ENCODE peak calls at places on chromosomes 7 and 10, in five cellular contexts. X is Panc1, D is A549, C is hepatocyte, N is mesendoderm. W is an unnamed sample.

GRCh38 chr10:124539935-124540641 is 78.5 kb downstream of the LHPP start:
- DNase-seq in C (peak), N (peak), X (no peak), D (peak), W (no peak)

GRCh38 chr7:2926120-2926897 is 82.2 kb upstream of the GNA12 start:
- DNase-seq in N (no peak), D (no peak), C (no peak), X (no peak), W (no peak)

GRCh38 chr10:26367771-26368170 is 70.4 kb upstream of the APBB1IP start:
- DNase-seq in D (peak), C (peak), X (no peak), N (peak), W (peak)

GRCh38 chr7:116782177-116782711 is 80.1 kb upstream of the CAPZA2 start:
- DNase-seq in D (no peak), X (no peak), N (peak), C (no peak), W (no peak)

GRCh38 chr10:99551158-99551557 is 18.4 kb downstream of the NKX2-3 start:
- DNase-seq in X (no peak), C (no peak), N (peak), D (no peak), W (no peak)

GRCh38 chr10:118698421-118698820 is 56.3 kb downstream of the CACUL1 start:
- DNase-seq in N (peak), X (no peak), D (peak), C (peak), W (no peak)

GRCh38 chr7:107661081-107661864 is 645 bp downstream of the SLC26A4 start:
- DNase-seq in C (peak), N (peak), X (no peak), D (peak), W (no peak)

GRCh38 chr7:137944168-137944567 is 57.7 kb downstream of the CREB3L2 start:
- DNase-seq in N (no peak), X (no peak), C (no peak), D (no peak), W (no peak)

GRCh38 chr7:23742051-23742450 is 32.0 kb downstream of the STK31 start:
- DNase-seq in X (no peak), C (no peak), D (no peak), N (no peak), W (no peak)

GRCh38 chr7:1227814-1228534 is 4.7 kb upstream of the UNCX start:
- DNase-seq in C (no peak), N (peak), X (no peak), D (no peak), W (no peak)

GRCh38 chr10:68109312-68109711 is at the start of gene MYPN:
- DNase-seq in D (no peak), X (peak), C (no peak), N (no peak), W (no peak)

GRCh38 chr10:101133489-101134298 is 2.6 kb downstream of the TLX1 start:
- DNase-seq in X (no peak), D (no peak), N (peak), C (no peak), W (no peak)

GRCh38 chr7:43108255-43109011 is 4.0 kb upstream of the HECW1 start:
- DNase-seq in X (peak), N (peak), D (peak), C (peak), W (peak)

GRCh38 chr7:47352394-47352968 is 229.4 kb downstream of the TNS3 start:
- DNase-seq in X (no peak), N (no peak), D (no peak), C (no peak), W (no peak)

GRCh38 chr7:34675749-34676374 is 17.8 kb downstream of the NPSR1 start:
- DNase-seq in C (peak), N (peak), X (peak), D (peak), W (no peak)

GRCh38 chr10:77079902-77080301 is 557.7 kb downstream of the KCNMA1 start:
- DNase-seq in D (no peak), X (no peak), C (no peak), N (no peak), W (no peak)

GRCh38 chr10:72310241-72310633 is 36.5 kb downstream of the DDIT4 start:
- DNase-seq in N (peak), D (no peak), X (no peak), C (no peak), W (no peak)

GRCh38 chr10:100827819-100828743 is 82.7 kb downstream of the PAX2 start:
- DNase-seq in N (peak), D (peak), X (no peak), C (peak), W (no peak)

GRCh38 chr10:131496351-131497052 is 185.0 kb upstream of the TCERG1L start:
- DNase-seq in N (peak), X (no peak), C (no peak), D (no peak), W (no peak)

GRCh38 chr7:916291-916941 is 38.1 kb downstream of the ADAP1 start:
- DNase-seq in N (no peak), C (no peak), X (no peak), D (no peak), W (no peak)

GRCh38 chr10:88027570-88027969 is 164.1 kb downstream of the PTEN start:
- DNase-seq in N (no peak), D (no peak), C (no peak), X (no peak), W (no peak)

GRCh38 chr7:131039355-131039762 is 288.3 kb upstream of the MKLN1 start:
- DNase-seq in N (no peak), X (no peak), D (no peak), C (no peak), W (no peak)

GRCh38 chr10:20489961-20490360 is 407.1 kb downstream of the NEBL start:
- DNase-seq in X (no peak), C (no peak), N (peak), D (no peak), W (no peak)

GRCh38 chr10:101287922-101288638 is 58.8 kb upstream of the LBX1 start:
- DNase-seq in D (peak), X (no peak), C (no peak), N (peak), W (no peak)

GRCh38 chr7:45401155-45401554 is 173.0 kb upstream of the ADCY1 start:
- DNase-seq in X (no peak), N (no peak), C (no peak), D (no peak), W (no peak)

GRCh38 chr10:119687192-119688032 is 36.2 kb downstream of the BAG3 start:
- DNase-seq in N (peak), D (no peak), C (peak), X (no peak), W (peak)

GRCh38 chr7:47968852-47969774 is 10.3 kb downstream of the HUS1 start:
- DNase-seq in D (peak), X (no peak), N (peak), C (peak), W (peak)

GRCh38 chr10:127755758-127756157 is 18.8 kb downstream of the FOXI2 start:
- DNase-seq in X (no peak), D (no peak), N (no peak), C (no peak), W (no peak)

GRCh38 chr10:8510471-8510870 is 456.0 kb downstream of the GATA3 start:
- DNase-seq in C (no peak), N (peak), X (no peak), D (no peak), W (no peak)
- H3K27ac ChIP-seq in C (no peak), N (no peak), X (no peak), D (no peak), W (no peak)

GRCh38 chr10:4998671-4999070 is 5.0 kb downstream of the AKR1C2 start:
- DNase-seq in D (no peak), N (no peak), X (no peak), C (no peak), W (no peak)

DNA sequence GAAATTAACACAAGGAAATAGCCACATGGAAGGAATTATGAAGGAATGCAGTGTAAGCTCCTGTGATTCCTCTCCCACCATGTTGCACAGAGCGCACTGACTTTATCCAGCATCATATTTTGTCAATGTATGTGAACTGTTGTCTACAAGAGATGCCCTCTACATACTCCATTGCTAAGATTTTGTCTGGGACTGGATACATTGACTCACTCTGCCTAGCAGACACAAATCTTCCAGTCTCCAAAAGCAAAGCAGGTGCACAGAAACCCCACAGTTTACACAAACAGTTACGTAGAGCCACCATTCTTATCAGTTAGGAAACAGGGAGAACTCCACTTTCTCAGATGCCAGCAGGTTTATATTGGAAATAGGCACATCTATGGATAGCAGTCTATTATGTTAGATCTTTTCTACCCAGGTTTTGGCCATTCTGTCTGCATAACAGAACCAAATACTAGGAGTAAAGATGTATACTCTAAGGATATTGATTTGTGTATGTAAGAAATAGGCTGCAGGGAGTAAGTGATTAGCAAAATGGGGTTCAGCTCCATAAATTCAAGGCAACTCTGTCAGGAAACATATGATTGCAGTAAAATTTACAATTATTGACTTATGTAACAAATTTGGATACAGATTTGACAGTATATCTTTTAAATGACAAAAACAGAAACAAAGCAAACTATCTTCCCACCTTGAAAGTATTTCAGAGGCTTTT is 1.5 kb downstream of the AKR1C2 start:
- DNase-seq in X (no peak), N (no peak), D (no peak), C (no peak), W (no peak)
- H3K4me3 ChIP-seq in X (no peak), N (no peak), D (peak), C (no peak), W (no peak)

GRCh38 chr7:141397236-141398163 is 153.7 kb upstream of the AGK start:
- DNase-seq in C (no peak), N (no peak), D (no peak), X (no peak), W (no peak)

GRCh38 chr7:141389423-141389822 is 161.8 kb upstream of the AGK start:
- DNase-seq in N (no peak), D (no peak), X (no peak), C (no peak), W (no peak)

GRCh38 chr7:141390339-141390738 is 160.9 kb upstream of the AGK start:
- DNase-seq in N (no peak), X (no peak), C (no peak), D (no peak), W (no peak)

GRCh38 chr7:141387521-141388217 is 163.5 kb upstream of the AGK start:
- DNase-seq in D (no peak), C (no peak), N (no peak), X (no peak), W (no peak)

GRCh38 chr7:141393056-141393455 is 158.2 kb upstream of the AGK start:
- DNase-seq in D (no peak), N (no peak), X (no peak), C (no peak), W (no peak)
- H3K27ac ChIP-seq in D (no peak), N (no peak), X (no peak), C (no peak), W (no peak)

GRCh38 chr10:74079914-74080590 is 70.6 kb downstream of the AP3M1 start:
- DNase-seq in X (peak), C (no peak), D (no peak), N (peak), W (no peak)

GRCh38 chr10:74077416-74077815 is 73.2 kb downstream of the AP3M1 start:
- DNase-seq in D (peak), X (no peak), C (no peak), N (no peak), W (no peak)

GRCh38 chr10:74078037-74078436 is 72.6 kb downstream of the AP3M1 start:
- DNase-seq in D (peak), N (no peak), X (no peak), C (no peak), W (no peak)

GRCh38 chr10:74081192-74081803 is 69.3 kb downstream of the AP3M1 start:
- DNase-seq in C (peak), N (peak), X (peak), D (peak), W (peak)

GRCh38 chr10:74079028-74079913 is 71.4 kb downstream of the AP3M1 start:
- DNase-seq in C (no peak), D (no peak), N (no peak), X (no peak), W (no peak)
- H3K4me3 ChIP-seq in C (no peak), D (peak), N (no peak), X (no peak), W (no peak)

DNA sequence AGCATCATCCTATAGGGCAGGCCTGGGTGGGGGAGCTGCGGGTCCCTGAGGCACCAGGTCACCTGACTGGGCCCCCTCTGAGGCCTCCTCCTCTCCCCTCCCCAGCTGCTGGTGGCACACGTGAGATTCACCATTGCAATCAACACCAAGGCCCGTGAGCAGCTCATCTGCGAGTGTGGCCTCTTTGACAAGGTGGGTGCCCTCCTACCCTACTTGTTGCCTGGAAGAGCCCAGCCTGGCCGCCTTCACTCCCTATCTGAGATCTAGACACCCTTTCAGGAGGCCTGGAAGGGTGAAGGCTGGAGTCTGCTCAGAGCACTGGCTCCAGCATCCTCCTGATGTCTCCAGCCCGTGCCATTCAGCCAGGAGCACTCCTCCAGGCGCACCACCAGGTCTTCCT is 67.2 kb downstream of the ALOX5 start:
- DNase-seq in X (no peak), N (no peak), C (no peak), D (no peak), W (no peak)
- H3K27ac ChIP-seq in X (no peak), N (no peak), C (no peak), D (no peak), W (no peak)

GRCh38 chr7:130008941-130009847 is 42.0 kb downstream of the ZC3HC1 start:
- DNase-seq in C (peak), D (peak), N (peak), X (peak), W (no peak)

GRCh38 chr7:130010689-130011412 is 40.3 kb downstream of the ZC3HC1 start:
- DNase-seq in C (peak), X (peak), N (peak), D (peak), W (peak)

GRCh38 chr7:130009848-130010688 is 41.1 kb downstream of the ZC3HC1 start:
- DNase-seq in N (peak), X (peak), C (peak), D (peak), W (no peak)

GRCh38 chr7:130006771-130007170 is 44.4 kb downstream of the ZC3HC1 start:
- DNase-seq in C (no peak), N (no peak), D (no peak), X (no peak), W (no peak)
- H3K4me3 ChIP-seq in C (no peak), N (no peak), D (no peak), X (no peak), W (no peak)

GRCh38 chr10:110829721-110830410 is 41.9 kb upstream of the PDCD4 start:
- DNase-seq in D (no peak), N (no peak), C (no peak), X (no peak), W (no peak)
- H3K27ac ChIP-seq in D (no peak), N (no peak), C (no peak), X (no peak), W (no peak)

DNA sequence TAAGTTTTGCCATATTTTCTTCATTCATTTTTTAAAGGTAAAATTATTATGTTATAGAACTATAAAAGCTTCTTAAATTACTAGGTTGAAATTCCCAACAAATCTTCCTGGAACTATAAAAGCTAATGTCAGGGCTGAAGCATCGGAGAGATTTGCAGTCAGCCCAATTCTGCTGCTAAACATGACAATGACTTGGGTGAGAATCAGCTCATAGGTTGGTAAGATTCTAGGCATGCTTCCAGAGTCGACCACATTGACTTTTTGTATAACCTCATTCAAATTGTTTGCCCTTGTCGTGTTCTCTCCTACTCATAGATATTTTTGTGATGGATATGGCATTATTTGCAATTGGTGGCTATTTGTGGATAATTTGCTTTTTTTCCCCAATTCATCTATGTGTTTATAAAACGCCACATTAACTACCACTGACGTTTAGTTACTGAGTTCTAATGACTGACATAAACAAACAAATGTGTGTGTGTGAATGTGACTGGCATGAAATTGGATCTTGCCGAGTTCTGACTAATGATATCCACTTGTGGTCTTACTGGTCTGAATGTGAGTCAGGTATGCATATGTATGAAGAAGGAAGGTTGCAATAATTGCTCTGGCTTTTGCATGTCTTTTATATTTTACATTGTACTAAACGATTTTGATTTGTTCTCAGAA is 579.8 kb downstream of the PARD3 start:
- DNase-seq in C (no peak), D (no peak), X (no peak), N (no peak), W (no peak)
- H3K4me3 ChIP-seq in C (no peak), D (no peak), X (no peak), N (no peak), W (no peak)

W was measured in iPS DF 6.9.